ENCODE peak calls at places on chromosome 7, in four cellular contexts. W is K562, S is Panc1, K is HepG2. I is an unnamed sample.

GRCh38 chr7:44097064-44097932 is 6.8 kb upstream of the AEBP1 start:
- DNase-seq in W (no peak), S (no peak), K (no peak), I (no peak)

GRCh38 chr7:95509199-95509598 is 23.5 kb downstream of the ASB4 start:
- DNase-seq in W (peak), S (no peak), K (peak), I (no peak)

GRCh38 chr7:128904381-128905197 is 5.9 kb downstream of the KCP start:
- DNase-seq in W (peak), S (peak), K (peak), I (peak)

GRCh38 chr7:55073051-55073511 is 54.3 kb downstream of the EGFR start:
- DNase-seq in W (no peak), S (no peak), K (no peak), I (no peak)

GRCh38 chr7:87234949-87235348 is 15.4 kb upstream of the TMEM243 start:
- DNase-seq in W (no peak), S (no peak), K (no peak), I (no peak)

GRCh38 chr7:101862280-101863220 is 45.1 kb downstream of the CUX1 start:
- DNase-seq in W (peak), S (no peak), K (peak), I (no peak)

GRCh38 chr7:118109607-118110006 is 74.4 kb upstream of the LSM8 start:
- DNase-seq in W (no peak), S (peak), K (peak), I (no peak)

GRCh38 chr7:95607477-95608010 is 11.2 kb upstream of the PDK4 start:
- DNase-seq in W (no peak), S (no peak), K (no peak), I (no peak)

GRCh38 chr7:68688416-68689086 is 909.7 kb upstream of the AUTS2 start:
- DNase-seq in W (no peak), S (no peak), K (no peak), I (no peak)

GRCh38 chr7:133313575-133313974 is 60.7 kb downstream of the EXOC4 start:
- DNase-seq in W (no peak), S (no peak), K (no peak), I (no peak)

GRCh38 chr7:44286618-44287487 is 38.5 kb downstream of the CAMK2B start:
- DNase-seq in W (no peak), S (no peak), K (no peak), I (no peak)

GRCh38 chr7:23299770-23300300 is 696 bp downstream of the MALSU1 start:
- DNase-seq in W (no peak), S (no peak), K (peak), I (no peak)

GRCh38 chr7:68461430-68461829 is 1136.8 kb upstream of the AUTS2 start:
- DNase-seq in W (no peak), S (no peak), K (no peak), I (no peak)

GRCh38 chr7:135377171-135377570 is 132.7 kb downstream of the CNOT4 start:
- DNase-seq in W (no peak), S (no peak), K (no peak), I (no peak)

GRCh38 chr7:65250697-65251395 is 122.8 kb upstream of the ZNF92 start:
- DNase-seq in W (no peak), S (no peak), K (no peak), I (no peak)

GRCh38 chr7:110839866-110840265 is 251.1 kb upstream of the LRRN3 start:
- DNase-seq in W (peak), S (no peak), K (peak), I (no peak)

GRCh38 chr7:145876376-145876775 is 240.2 kb upstream of the CNTNAP2 start:
- DNase-seq in W (no peak), S (no peak), K (no peak), I (no peak)

GRCh38 chr7:96310106-96310505 is 11.8 kb downstream of the SLC25A13 start:
- DNase-seq in W (no peak), S (no peak), K (no peak), I (no peak)

GRCh38 chr7:157493776-157494175 is 157.0 kb downstream of the DNAJB6 start:
- DNase-seq in W (no peak), S (no peak), K (no peak), I (no peak)

GRCh38 chr7:46153951-46154787 is 233.1 kb upstream of the IGFBP3 start:
- DNase-seq in W (no peak), S (no peak), K (peak), I (no peak)

GRCh38 chr7:4067874-4068273 is 614.2 kb upstream of the FOXK1 start:
- DNase-seq in W (no peak), S (no peak), K (no peak), I (no peak)
- TF ChIP-seq TCF7L2 in W (no peak), S (no peak), K (no peak), I (no peak)

DNA sequence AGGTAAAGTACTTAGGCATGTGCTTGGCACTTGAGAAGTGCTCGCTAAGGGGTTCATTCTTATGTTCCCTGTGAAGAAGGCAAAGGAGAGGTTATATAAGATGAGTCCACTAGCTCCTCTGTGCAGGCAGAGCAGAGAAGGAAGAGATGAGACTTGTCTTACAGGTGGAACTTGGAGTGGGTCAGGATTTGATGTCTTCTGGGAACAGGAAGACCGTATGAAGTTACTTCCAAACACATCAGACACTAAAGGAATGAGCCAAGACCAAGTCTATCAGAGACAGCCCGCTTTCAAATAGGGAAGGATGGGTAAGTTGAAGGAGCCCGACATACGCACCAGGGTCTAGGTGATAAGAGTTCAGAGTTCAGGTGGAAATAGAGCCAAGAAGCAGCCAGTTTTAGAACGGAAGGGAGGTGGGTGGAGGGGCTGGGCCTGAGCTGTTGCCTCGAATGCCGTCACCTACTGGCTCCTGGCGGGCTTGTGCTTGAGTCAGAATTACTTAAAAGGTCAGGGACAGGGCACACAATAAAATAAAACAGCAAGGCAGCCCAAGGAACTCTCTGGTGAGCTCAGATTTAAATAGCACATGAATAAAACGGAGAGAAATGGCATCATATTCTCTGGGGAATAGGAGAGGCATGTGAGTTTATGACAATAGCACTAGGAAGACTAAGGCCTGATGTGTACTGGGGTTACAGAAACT is 56.1 kb upstream of the GRB10 start:
- DNase-seq in W (peak), S (no peak), K (no peak), I (no peak)
- TF ChIP-seq TCF7L2 in W (no peak), S (no peak), K (no peak), I (no peak)

GRCh38 chr7:116142850-116143249 is 67.5 kb upstream of the TES start:
- DNase-seq in W (no peak), S (no peak), K (no peak), I (no peak)

GRCh38 chr7:116142374-116142773 is 68.0 kb upstream of the TES start:
- DNase-seq in W (no peak), S (no peak), K (no peak), I (no peak)

GRCh38 chr7:116139007-116139406 is 71.3 kb upstream of the TES start:
- DNase-seq in W (no peak), S (no peak), K (peak), I (no peak)

GRCh38 chr7:116138202-116138801 is 72.0 kb upstream of the TES start:
- DNase-seq in W (peak), S (peak), K (peak), I (peak)

DNA sequence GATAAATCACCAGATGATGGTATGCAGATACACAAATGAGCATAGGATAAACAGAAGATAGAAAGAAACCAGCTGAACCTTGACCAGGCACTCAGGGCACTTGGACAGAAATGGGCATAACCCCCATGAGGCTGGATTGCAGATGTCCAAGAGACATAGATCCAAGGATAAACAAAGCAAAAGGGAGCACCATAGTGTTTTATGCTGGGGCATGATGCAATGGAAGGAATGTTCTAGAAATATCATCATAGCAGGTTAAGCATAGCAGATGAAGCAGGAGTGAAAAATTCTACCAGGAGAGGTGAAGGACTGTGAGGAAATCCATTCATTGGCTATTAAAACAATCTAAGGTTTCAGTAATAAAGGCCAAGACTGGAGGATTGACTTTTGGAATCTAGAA is 70.5 kb upstream of the TES start:
- DNase-seq in W (no peak), S (no peak), K (no peak), I (no peak)
- TF ChIP-seq TCF7L2 in W (no peak), S (no peak), K (no peak), I (no peak)

DNA sequence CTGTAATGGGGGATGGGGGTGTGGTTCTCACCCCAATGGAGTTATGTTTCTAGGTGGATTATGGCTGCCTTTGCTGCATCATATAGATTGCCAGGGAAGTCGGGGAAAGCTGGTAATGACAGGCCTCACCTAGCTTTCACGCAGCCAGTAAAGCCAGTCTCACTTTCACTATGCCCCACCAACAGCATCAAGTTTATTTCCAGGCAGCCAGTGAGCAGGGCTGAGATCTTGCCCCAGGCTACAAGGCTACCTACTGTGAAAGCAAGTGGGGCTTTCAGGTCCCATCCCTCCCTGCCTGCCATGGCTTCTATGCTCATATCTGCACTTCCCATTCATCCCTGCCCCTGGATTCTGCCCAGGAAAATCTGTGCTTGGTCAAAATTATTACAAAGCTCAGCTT is 61.7 kb upstream of the NXPH1 start:
- DNase-seq in W (no peak), S (no peak), K (no peak), I (no peak)
- TF ChIP-seq TCF7L2 in W (no peak), S (no peak), K (no peak), I (no peak)

GRCh38 chr7:1175967-1176851 is 16.2 kb upstream of the ZFAND2A start:
- DNase-seq in W (peak), S (peak), K (peak), I (peak)

GRCh38 chr7:1172666-1173523 is 12.9 kb upstream of the ZFAND2A start:
- DNase-seq in W (no peak), S (no peak), K (no peak), I (no peak)

GRCh38 chr7:1174881-1175596 is 15.0 kb upstream of the ZFAND2A start:
- DNase-seq in W (no peak), S (no peak), K (no peak), I (no peak)

GRCh38 chr7:1175597-1175966 is 15.6 kb upstream of the ZFAND2A start:
- DNase-seq in W (no peak), S (no peak), K (no peak), I (no peak)

GRCh38 chr7:1176891-1177373 is 16.9 kb upstream of the ZFAND2A start:
- DNase-seq in W (peak), S (no peak), K (peak), I (peak)
- TF ChIP-seq TCF7L2 in W (no peak), S (no peak), K (no peak), I (no peak)

DNA sequence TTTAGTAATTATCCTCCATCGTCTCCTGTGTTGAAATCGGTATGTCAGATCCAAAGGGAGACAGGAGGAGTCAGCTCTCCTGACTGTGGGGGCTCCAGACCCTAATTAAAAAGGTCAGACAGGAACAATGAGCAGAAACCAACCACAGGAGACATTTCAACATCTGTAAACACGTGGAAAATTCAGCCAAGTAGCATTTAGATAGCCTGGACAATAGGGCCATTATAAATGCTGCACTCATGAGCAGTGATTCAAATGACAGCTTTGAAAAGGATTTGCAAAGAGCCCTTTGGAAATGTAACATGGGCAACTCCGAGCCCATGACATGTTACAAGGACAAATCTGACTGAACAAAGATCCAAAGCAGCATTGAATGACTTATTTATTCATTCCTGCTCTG is 113.5 kb upstream of the KMT2E start:
- DNase-seq in W (no peak), S (no peak), K (peak), I (no peak)
- TF ChIP-seq TCF7L2 in W (no peak), S (no peak), K (no peak), I (no peak)

I was measured in HCT116.